ENCODE peak calls at places on chromosomes 7 and 10, in four cellular contexts. K is EH, F is NCI-H146, E is endothelial cell. X is an unnamed sample.

GRCh38 chr7:47225387-47226170 is 356.3 kb downstream of the TNS3 start:
- DNase-seq in K (peak), F (no peak), E (no peak), X (no peak)

GRCh38 chr10:110006358-110007170 is 1.2 kb upstream of the ADD3 start:
- DNase-seq in K (peak), F (peak), E (peak), X (no peak)

GRCh38 chr10:123913688-123914268 is 22.2 kb upstream of the CPXM2 start:
- DNase-seq in K (peak), F (no peak), E (no peak), X (peak)

GRCh38 chr7:22445871-22446270 is 54.1 kb downstream of the STEAP1B start:
- DNase-seq in K (no peak), F (no peak), E (no peak), X (no peak)

GRCh38 chr7:107999814-108000560 is 3.0 kb downstream of the LAMB1 start:
- DNase-seq in K (peak), F (no peak), E (no peak), X (peak)

GRCh38 chr10:92655426-92655825 is 34.3 kb upstream of the HHEX start:
- DNase-seq in K (no peak), F (no peak), E (no peak), X (no peak)

GRCh38 chr10:79176949-79177602 is 108.3 kb downstream of the ZMIZ1 start:
- DNase-seq in K (peak), F (no peak), E (peak), X (no peak)

GRCh38 chr7:104552102-104552501 is 223.7 kb downstream of the LHFPL3 start:
- DNase-seq in K (peak), F (no peak), E (peak), X (peak)

GRCh38 chr10:88315746-88316145 is 267.4 kb downstream of the RNLS start:
- DNase-seq in K (peak), F (no peak), E (no peak), X (no peak)

GRCh38 chr10:118798186-118798811 is 43.5 kb upstream of the CACUL1 start:
- DNase-seq in K (peak), F (no peak), E (no peak), X (peak)

GRCh38 chr10:85995791-85996190 is 370.8 kb downstream of the GRID1 start:
- DNase-seq in K (peak), F (peak), E (peak), X (peak)

GRCh38 chr7:104363355-104363754 is 35.0 kb downstream of the LHFPL3 start:
- DNase-seq in K (no peak), F (no peak), E (no peak), X (no peak)

GRCh38 chr10:113529575-113529974 is 23.3 kb upstream of the HABP2 start:
- DNase-seq in K (no peak), F (no peak), E (no peak), X (no peak)

GRCh38 chr10:112562803-112563663 is 116.0 kb downstream of the VTI1A start:
- DNase-seq in K (peak), F (peak), E (no peak), X (no peak)

GRCh38 chr10:36489181-36489927 is 636.0 kb upstream of the ANKRD30A start:
- DNase-seq in K (peak), F (no peak), E (no peak), X (no peak)

GRCh38 chr10:104253106-104253505 is 1.6 kb upstream of the GSTO1 start:
- DNase-seq in K (no peak), F (peak), E (no peak), X (no peak)

GRCh38 chr7:78636727-78637126 is 816.7 kb downstream of the MAGI2 start:
- DNase-seq in K (no peak), F (no peak), E (no peak), X (peak)

GRCh38 chr7:105621617-105622016 is 40.3 kb upstream of the EFCAB10 start:
- DNase-seq in K (peak), F (no peak), E (no peak), X (no peak)

X was measured in M059J.